ENCODE peak calls at places on chromosomes 4 and X, in ten cellular contexts. One of them, this sample, is unnamed.

GRCh38 chr4:148196168-148196567 is 246.0 kb downstream of the NR3C2 start:
- DNase-seq in coronary artery: no peak
- DNase-seq in right lobe of liver: no peak
- DNase-seq in right atrium auricular region: no peak
- DNase-seq in AG10803: no peak
- DNase-seq in suprapubic skin: no peak
- DNase-seq in A549: no peak
- DNase-seq in ovary: no peak
- DNase-seq in HFF-Myc: no peak
- DNase-seq in fibroblast of mammary gland: no peak
- DNase-seq in this sample: no peak

GRCh38 chr4:95000076-95000648 is 242.4 kb downstream of the BMPR1B start:
- DNase-seq in coronary artery: no peak
- DNase-seq in right lobe of liver: no peak
- DNase-seq in right atrium auricular region: no peak
- DNase-seq in AG10803: no peak
- DNase-seq in suprapubic skin: no peak
- DNase-seq in A549: no peak
- DNase-seq in ovary: no peak
- DNase-seq in HFF-Myc: no peak
- DNase-seq in fibroblast of mammary gland: no peak
- DNase-seq in this sample: no peak

GRCh38 chrX:14030248-14030592 is 528 bp upstream of the GEMIN8 start:
- DNase-seq in coronary artery: no peak
- DNase-seq in right lobe of liver: no peak
- DNase-seq in right atrium auricular region: no peak
- DNase-seq in AG10803: peak
- DNase-seq in suprapubic skin: no peak
- DNase-seq in A549: no peak
- DNase-seq in ovary: no peak
- DNase-seq in HFF-Myc: no peak
- DNase-seq in fibroblast of mammary gland: peak
- DNase-seq in this sample: no peak

GRCh38 chr4:106659386-106659785 is 290.8 kb upstream of the GIMD1 start:
- DNase-seq in coronary artery: no peak
- DNase-seq in right lobe of liver: no peak
- DNase-seq in right atrium auricular region: no peak
- DNase-seq in AG10803: peak
- DNase-seq in suprapubic skin: no peak
- DNase-seq in A549: no peak
- DNase-seq in ovary: no peak
- DNase-seq in HFF-Myc: no peak
- DNase-seq in fibroblast of mammary gland: no peak
- DNase-seq in this sample: no peak

GRCh38 chr4:26717332-26717731 is 133.4 kb downstream of the TBC1D19 start:
- DNase-seq in coronary artery: no peak
- DNase-seq in right lobe of liver: no peak
- DNase-seq in right atrium auricular region: no peak
- DNase-seq in AG10803: peak
- DNase-seq in suprapubic skin: no peak
- DNase-seq in A549: no peak
- DNase-seq in ovary: no peak
- DNase-seq in HFF-Myc: peak
- DNase-seq in fibroblast of mammary gland: peak
- DNase-seq in this sample: no peak

GRCh38 chr4:14446311-14446710 is 556.0 kb upstream of the CPEB2 start:
- DNase-seq in coronary artery: no peak
- DNase-seq in right lobe of liver: no peak
- DNase-seq in right atrium auricular region: no peak
- DNase-seq in AG10803: no peak
- DNase-seq in suprapubic skin: no peak
- DNase-seq in A549: no peak
- DNase-seq in ovary: no peak
- DNase-seq in HFF-Myc: no peak
- DNase-seq in fibroblast of mammary gland: peak
- DNase-seq in this sample: no peak

GRCh38 chr4:113407409-113407808 is 354.1 kb downstream of the CAMK2D start:
- DNase-seq in coronary artery: no peak
- DNase-seq in right lobe of liver: no peak
- DNase-seq in right atrium auricular region: no peak
- DNase-seq in AG10803: no peak
- DNase-seq in suprapubic skin: no peak
- DNase-seq in A549: no peak
- DNase-seq in ovary: no peak
- DNase-seq in HFF-Myc: no peak
- DNase-seq in fibroblast of mammary gland: no peak
- DNase-seq in this sample: no peak

GRCh38 chr4:6844986-6845385 is 62.5 kb downstream of the KIAA0232 start:
- DNase-seq in coronary artery: no peak
- DNase-seq in right lobe of liver: no peak
- DNase-seq in right atrium auricular region: no peak
- DNase-seq in AG10803: no peak
- DNase-seq in suprapubic skin: no peak
- DNase-seq in A549: no peak
- DNase-seq in ovary: no peak
- DNase-seq in HFF-Myc: no peak
- DNase-seq in fibroblast of mammary gland: no peak
- DNase-seq in this sample: no peak

GRCh38 chrX:15336023-15336413 is 695 bp upstream of the PIGA start:
- DNase-seq in coronary artery: no peak
- DNase-seq in right lobe of liver: no peak
- DNase-seq in right atrium auricular region: no peak
- DNase-seq in AG10803: peak
- DNase-seq in suprapubic skin: no peak
- DNase-seq in A549: peak
- DNase-seq in ovary: no peak
- DNase-seq in HFF-Myc: peak
- DNase-seq in fibroblast of mammary gland: peak
- DNase-seq in this sample: no peak

GRCh38 chrX:41670108-41670507 is 18.7 kb upstream of the GPR34 start:
- DNase-seq in coronary artery: no peak
- DNase-seq in right lobe of liver: no peak
- DNase-seq in right atrium auricular region: no peak
- DNase-seq in AG10803: peak
- DNase-seq in suprapubic skin: no peak
- DNase-seq in A549: no peak
- DNase-seq in ovary: no peak
- DNase-seq in HFF-Myc: no peak
- DNase-seq in fibroblast of mammary gland: no peak
- DNase-seq in this sample: no peak

GRCh38 chr4:38323141-38323634 is 340.8 kb upstream of the KLF3 start:
- DNase-seq in coronary artery: no peak
- DNase-seq in right lobe of liver: no peak
- DNase-seq in right atrium auricular region: no peak
- DNase-seq in AG10803: peak
- DNase-seq in suprapubic skin: no peak
- DNase-seq in A549: no peak
- DNase-seq in ovary: no peak
- DNase-seq in HFF-Myc: no peak
- DNase-seq in fibroblast of mammary gland: peak
- DNase-seq in this sample: no peak

GRCh38 chr4:38152721-38153412 is 192.7 kb downstream of the PTTG2 start:
- DNase-seq in coronary artery: no peak
- DNase-seq in right lobe of liver: no peak
- DNase-seq in right atrium auricular region: no peak
- DNase-seq in AG10803: no peak
- DNase-seq in suprapubic skin: no peak
- DNase-seq in A549: no peak
- DNase-seq in ovary: no peak
- DNase-seq in HFF-Myc: no peak
- DNase-seq in fibroblast of mammary gland: no peak
- DNase-seq in this sample: no peak

DNA sequence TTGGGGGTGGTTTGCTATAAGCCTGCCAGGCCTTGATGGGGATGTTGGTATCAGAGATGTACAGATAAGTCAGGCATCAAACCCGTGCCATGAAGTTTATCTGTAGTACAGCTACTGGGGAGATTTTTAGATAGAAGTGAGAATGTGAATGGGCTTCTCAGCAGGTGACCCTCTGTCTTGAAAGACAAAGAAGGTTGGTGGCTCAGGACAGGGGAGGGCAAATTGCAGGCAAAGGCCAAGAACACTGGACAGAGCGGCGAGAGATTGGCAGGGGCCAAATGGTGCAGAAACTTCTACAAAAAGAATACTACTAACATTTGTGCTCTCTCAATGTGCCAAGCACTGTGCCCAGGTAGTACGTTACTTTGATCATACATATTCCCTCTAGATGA is 1.9 kb upstream of the PIM2 start:
- DNase-seq in coronary artery: no peak
- DNase-seq in right lobe of liver: no peak
- DNase-seq in right atrium auricular region: no peak
- DNase-seq in AG10803: no peak
- DNase-seq in suprapubic skin: no peak
- DNase-seq in A549: no peak
- DNase-seq in ovary: no peak
- DNase-seq in HFF-Myc: no peak
- DNase-seq in fibroblast of mammary gland: no peak
- DNase-seq in this sample: no peak
- H3K4me3 ChIP-seq in coronary artery: no peak
- H3K4me3 ChIP-seq in right lobe of liver: no peak
- H3K4me3 ChIP-seq in right atrium auricular region: no peak
- H3K4me3 ChIP-seq in AG10803: no peak
- H3K4me3 ChIP-seq in suprapubic skin: no peak
- H3K4me3 ChIP-seq in A549: no peak
- H3K4me3 ChIP-seq in ovary: no peak
- H3K4me3 ChIP-seq in HFF-Myc: no peak
- H3K4me3 ChIP-seq in fibroblast of mammary gland: no peak
- H3K4me3 ChIP-seq in this sample: no peak

DNA sequence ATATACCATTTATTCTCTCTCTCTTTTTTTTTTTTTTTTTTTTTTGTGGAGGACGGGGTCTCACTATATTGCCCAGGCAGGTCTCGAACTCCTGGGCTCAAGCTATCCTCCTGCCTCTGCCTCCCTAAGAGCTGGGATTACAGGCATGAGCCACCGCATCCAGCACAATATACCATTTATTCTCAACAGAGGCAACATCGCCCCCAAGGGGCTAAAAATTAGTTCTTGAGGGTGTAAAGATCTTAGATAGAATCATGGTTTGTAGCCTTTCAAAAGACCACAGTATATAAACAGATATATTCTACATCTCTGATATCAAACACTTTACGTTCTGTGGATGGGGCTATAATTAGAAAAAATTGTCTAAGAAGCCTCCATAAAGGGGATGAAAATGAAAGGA is 39.8 kb upstream of the TCEAL2 start:
- DNase-seq in coronary artery: no peak
- DNase-seq in right lobe of liver: no peak
- DNase-seq in right atrium auricular region: no peak
- DNase-seq in AG10803: peak
- DNase-seq in suprapubic skin: no peak
- DNase-seq in A549: no peak
- DNase-seq in ovary: no peak
- DNase-seq in HFF-Myc: no peak
- DNase-seq in fibroblast of mammary gland: no peak
- DNase-seq in this sample: no peak
- TF ChIP-seq CTCF in coronary artery: no peak
- TF ChIP-seq CTCF in right lobe of liver: no peak
- TF ChIP-seq CTCF in right atrium auricular region: no peak
- TF ChIP-seq CTCF in AG10803: peak
- TF ChIP-seq CTCF in suprapubic skin: no peak
- TF ChIP-seq CTCF in A549: no peak
- TF ChIP-seq CTCF in ovary: no peak
- TF ChIP-seq CTCF in HFF-Myc: no peak
- TF ChIP-seq CTCF in fibroblast of mammary gland: no peak
- TF ChIP-seq CTCF in this sample: no peak

DNA sequence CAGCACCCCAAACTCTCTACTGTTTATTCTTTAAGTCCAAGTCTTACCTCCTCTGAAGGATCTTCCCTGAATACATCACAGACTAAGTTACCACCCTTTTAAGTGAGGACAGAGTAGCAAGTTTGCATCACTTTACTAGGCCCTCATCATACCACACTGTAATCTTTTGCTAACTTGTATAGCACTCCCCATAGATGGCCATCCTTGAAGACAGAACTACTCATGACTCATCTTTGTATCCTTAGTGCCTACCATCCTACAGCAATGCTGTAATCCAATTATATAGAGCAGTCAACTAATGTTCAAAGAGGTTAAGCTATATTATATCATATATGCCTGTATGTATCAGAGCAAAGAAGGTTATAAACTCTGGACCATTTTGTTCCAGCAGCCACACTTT is 101.4 kb downstream of the ADAMTS3 start:
- DNase-seq in coronary artery: no peak
- DNase-seq in right lobe of liver: no peak
- DNase-seq in right atrium auricular region: no peak
- DNase-seq in AG10803: no peak
- DNase-seq in suprapubic skin: no peak
- DNase-seq in A549: no peak
- DNase-seq in ovary: no peak
- DNase-seq in HFF-Myc: no peak
- DNase-seq in fibroblast of mammary gland: no peak
- DNase-seq in this sample: no peak
- H3K4me3 ChIP-seq in coronary artery: no peak
- H3K4me3 ChIP-seq in right lobe of liver: no peak
- H3K4me3 ChIP-seq in right atrium auricular region: no peak
- H3K4me3 ChIP-seq in AG10803: no peak
- H3K4me3 ChIP-seq in suprapubic skin: no peak
- H3K4me3 ChIP-seq in A549: no peak
- H3K4me3 ChIP-seq in ovary: no peak
- H3K4me3 ChIP-seq in HFF-Myc: no peak
- H3K4me3 ChIP-seq in fibroblast of mammary gland: no peak
- H3K4me3 ChIP-seq in this sample: no peak

GRCh38 chr4:69617083-69617694 is 22.3 kb downstream of the UGT2A2 start:
- DNase-seq in coronary artery: no peak
- DNase-seq in right lobe of liver: no peak
- DNase-seq in right atrium auricular region: no peak
- DNase-seq in AG10803: peak
- DNase-seq in suprapubic skin: no peak
- DNase-seq in A549: peak
- DNase-seq in ovary: no peak
- DNase-seq in HFF-Myc: no peak
- DNase-seq in fibroblast of mammary gland: peak
- DNase-seq in this sample: no peak
- TF ChIP-seq CTCF in coronary artery: no peak
- TF ChIP-seq CTCF in right lobe of liver: peak
- TF ChIP-seq CTCF in right atrium auricular region: peak
- TF ChIP-seq CTCF in AG10803: peak
- TF ChIP-seq CTCF in suprapubic skin: no peak
- TF ChIP-seq CTCF in A549: peak
- TF ChIP-seq CTCF in ovary: no peak
- TF ChIP-seq CTCF in HFF-Myc: no peak
- TF ChIP-seq CTCF in fibroblast of mammary gland: peak
- TF ChIP-seq CTCF in this sample: peak